ENCODE peak calls at places on chromosome 11, in nine cellular contexts. One of them, this sample, is unnamed.

GRCh38 chr11:65497141-65498041 is 1.5 kb upstream of the MALAT1 start:
- DNase-seq in foreskin fibroblast: peak
- DNase-seq in ureter: peak
- DNase-seq in M059J: peak
- DNase-seq in endothelial cell: peak
- DNase-seq in stimulated activated CD8-positive, alpha-beta memory T cell treated with anti-CD3 and anti-CD28 coated beads, Interleukin-7, amount 100 ng/mL, for 1 hour: peak
- DNase-seq in activated T-cell treated with anti-CD3 and anti-CD28 coated beads for 48 hours: peak
- DNase-seq in kidney tubule cell: peak
- DNase-seq in mucosa of gallbladder: peak
- DNase-seq in this sample: peak

GRCh38 chr11:9089636-9090035 is 1.8 kb downstream of the SCUBE2 start:
- DNase-seq in foreskin fibroblast: no peak
- DNase-seq in ureter: no peak
- DNase-seq in M059J: no peak
- DNase-seq in endothelial cell: no peak
- DNase-seq in stimulated activated CD8-positive, alpha-beta memory T cell treated with anti-CD3 and anti-CD28 coated beads, Interleukin-7, amount 100 ng/mL, for 1 hour: no peak
- DNase-seq in activated T-cell treated with anti-CD3 and anti-CD28 coated beads for 48 hours: no peak
- DNase-seq in kidney tubule cell: no peak
- DNase-seq in mucosa of gallbladder: no peak
- DNase-seq in this sample: no peak

GRCh38 chr11:36564376-36565032 is 3.3 kb upstream of the RAG1 start:
- DNase-seq in foreskin fibroblast: peak
- DNase-seq in ureter: peak
- DNase-seq in M059J: peak
- DNase-seq in endothelial cell: peak
- DNase-seq in stimulated activated CD8-positive, alpha-beta memory T cell treated with anti-CD3 and anti-CD28 coated beads, Interleukin-7, amount 100 ng/mL, for 1 hour: no peak
- DNase-seq in activated T-cell treated with anti-CD3 and anti-CD28 coated beads for 48 hours: no peak
- DNase-seq in kidney tubule cell: peak
- DNase-seq in mucosa of gallbladder: peak
- DNase-seq in this sample: peak

GRCh38 chr11:78313181-78313788 is 104.3 kb downstream of the GAB2 start:
- DNase-seq in foreskin fibroblast: peak
- DNase-seq in ureter: no peak
- DNase-seq in M059J: peak
- DNase-seq in endothelial cell: no peak
- DNase-seq in stimulated activated CD8-positive, alpha-beta memory T cell treated with anti-CD3 and anti-CD28 coated beads, Interleukin-7, amount 100 ng/mL, for 1 hour: no peak
- DNase-seq in activated T-cell treated with anti-CD3 and anti-CD28 coated beads for 48 hours: no peak
- DNase-seq in kidney tubule cell: peak
- DNase-seq in mucosa of gallbladder: peak
- DNase-seq in this sample: no peak

GRCh38 chr11:114159320-114159719 is 99.8 kb downstream of the ZBTB16 start:
- DNase-seq in foreskin fibroblast: no peak
- DNase-seq in ureter: no peak
- DNase-seq in M059J: peak
- DNase-seq in endothelial cell: no peak
- DNase-seq in stimulated activated CD8-positive, alpha-beta memory T cell treated with anti-CD3 and anti-CD28 coated beads, Interleukin-7, amount 100 ng/mL, for 1 hour: no peak
- DNase-seq in activated T-cell treated with anti-CD3 and anti-CD28 coated beads for 48 hours: no peak
- DNase-seq in kidney tubule cell: peak
- DNase-seq in mucosa of gallbladder: no peak
- DNase-seq in this sample: no peak

GRCh38 chr11:101692980-101693379 is 109.2 kb upstream of the TRPC6 start:
- DNase-seq in foreskin fibroblast: no peak
- DNase-seq in ureter: no peak
- DNase-seq in M059J: no peak
- DNase-seq in endothelial cell: no peak
- DNase-seq in stimulated activated CD8-positive, alpha-beta memory T cell treated with anti-CD3 and anti-CD28 coated beads, Interleukin-7, amount 100 ng/mL, for 1 hour: no peak
- DNase-seq in activated T-cell treated with anti-CD3 and anti-CD28 coated beads for 48 hours: no peak
- DNase-seq in kidney tubule cell: no peak
- DNase-seq in mucosa of gallbladder: no peak
- DNase-seq in this sample: no peak

GRCh38 chr11:2927851-2928604 is 1.2 kb downstream of the PHLDA2 start:
- DNase-seq in foreskin fibroblast: peak
- DNase-seq in ureter: no peak
- DNase-seq in M059J: peak
- DNase-seq in endothelial cell: no peak
- DNase-seq in stimulated activated CD8-positive, alpha-beta memory T cell treated with anti-CD3 and anti-CD28 coated beads, Interleukin-7, amount 100 ng/mL, for 1 hour: no peak
- DNase-seq in activated T-cell treated with anti-CD3 and anti-CD28 coated beads for 48 hours: no peak
- DNase-seq in kidney tubule cell: peak
- DNase-seq in mucosa of gallbladder: no peak
- DNase-seq in this sample: no peak

GRCh38 chr11:74680703-74681531 is 50.3 kb downstream of the CHRDL2 start:
- DNase-seq in foreskin fibroblast: no peak
- DNase-seq in ureter: no peak
- DNase-seq in M059J: no peak
- DNase-seq in endothelial cell: no peak
- DNase-seq in stimulated activated CD8-positive, alpha-beta memory T cell treated with anti-CD3 and anti-CD28 coated beads, Interleukin-7, amount 100 ng/mL, for 1 hour: no peak
- DNase-seq in activated T-cell treated with anti-CD3 and anti-CD28 coated beads for 48 hours: no peak
- DNase-seq in kidney tubule cell: no peak
- DNase-seq in mucosa of gallbladder: no peak
- DNase-seq in this sample: no peak

GRCh38 chr11:452203-452744 is 2.2 kb downstream of the PTDSS2 start:
- DNase-seq in foreskin fibroblast: no peak
- DNase-seq in ureter: no peak
- DNase-seq in M059J: no peak
- DNase-seq in endothelial cell: no peak
- DNase-seq in stimulated activated CD8-positive, alpha-beta memory T cell treated with anti-CD3 and anti-CD28 coated beads, Interleukin-7, amount 100 ng/mL, for 1 hour: no peak
- DNase-seq in activated T-cell treated with anti-CD3 and anti-CD28 coated beads for 48 hours: no peak
- DNase-seq in kidney tubule cell: no peak
- DNase-seq in mucosa of gallbladder: no peak
- DNase-seq in this sample: no peak

GRCh38 chr11:85821636-85822035 is 10.7 kb upstream of the SYTL2 start:
- DNase-seq in foreskin fibroblast: peak
- DNase-seq in ureter: no peak
- DNase-seq in M059J: peak
- DNase-seq in endothelial cell: no peak
- DNase-seq in stimulated activated CD8-positive, alpha-beta memory T cell treated with anti-CD3 and anti-CD28 coated beads, Interleukin-7, amount 100 ng/mL, for 1 hour: no peak
- DNase-seq in activated T-cell treated with anti-CD3 and anti-CD28 coated beads for 48 hours: no peak
- DNase-seq in kidney tubule cell: peak
- DNase-seq in mucosa of gallbladder: no peak
- DNase-seq in this sample: no peak

GRCh38 chr11:33531743-33532181 is 168.9 kb downstream of the C11orf91 start:
- DNase-seq in foreskin fibroblast: peak
- DNase-seq in ureter: no peak
- DNase-seq in M059J: peak
- DNase-seq in endothelial cell: no peak
- DNase-seq in stimulated activated CD8-positive, alpha-beta memory T cell treated with anti-CD3 and anti-CD28 coated beads, Interleukin-7, amount 100 ng/mL, for 1 hour: no peak
- DNase-seq in activated T-cell treated with anti-CD3 and anti-CD28 coated beads for 48 hours: no peak
- DNase-seq in kidney tubule cell: peak
- DNase-seq in mucosa of gallbladder: no peak
- DNase-seq in this sample: no peak

GRCh38 chr11:69064394-69064957 is 15.7 kb downstream of the TPCN2 start:
- DNase-seq in foreskin fibroblast: no peak
- DNase-seq in ureter: no peak
- DNase-seq in M059J: no peak
- DNase-seq in endothelial cell: no peak
- DNase-seq in stimulated activated CD8-positive, alpha-beta memory T cell treated with anti-CD3 and anti-CD28 coated beads, Interleukin-7, amount 100 ng/mL, for 1 hour: no peak
- DNase-seq in activated T-cell treated with anti-CD3 and anti-CD28 coated beads for 48 hours: no peak
- DNase-seq in kidney tubule cell: no peak
- DNase-seq in mucosa of gallbladder: no peak
- DNase-seq in this sample: no peak

GRCh38 chr11:85423331-85423730 is 203.8 kb downstream of the DLG2 start:
- DNase-seq in foreskin fibroblast: no peak
- DNase-seq in ureter: no peak
- DNase-seq in M059J: no peak
- DNase-seq in endothelial cell: no peak
- DNase-seq in stimulated activated CD8-positive, alpha-beta memory T cell treated with anti-CD3 and anti-CD28 coated beads, Interleukin-7, amount 100 ng/mL, for 1 hour: no peak
- DNase-seq in activated T-cell treated with anti-CD3 and anti-CD28 coated beads for 48 hours: no peak
- DNase-seq in kidney tubule cell: no peak
- DNase-seq in mucosa of gallbladder: no peak
- DNase-seq in this sample: no peak

GRCh38 chr11:12076840-12077534 is 33.4 kb upstream of the MICAL2 start:
- DNase-seq in foreskin fibroblast: no peak
- DNase-seq in ureter: no peak
- DNase-seq in M059J: no peak
- DNase-seq in endothelial cell: no peak
- DNase-seq in stimulated activated CD8-positive, alpha-beta memory T cell treated with anti-CD3 and anti-CD28 coated beads, Interleukin-7, amount 100 ng/mL, for 1 hour: no peak
- DNase-seq in activated T-cell treated with anti-CD3 and anti-CD28 coated beads for 48 hours: no peak
- DNase-seq in kidney tubule cell: no peak
- DNase-seq in mucosa of gallbladder: no peak
- DNase-seq in this sample: no peak

GRCh38 chr11:112942966-112943643 is 18.1 kb upstream of the NCAM1 start:
- DNase-seq in foreskin fibroblast: no peak
- DNase-seq in ureter: no peak
- DNase-seq in M059J: no peak
- DNase-seq in endothelial cell: no peak
- DNase-seq in stimulated activated CD8-positive, alpha-beta memory T cell treated with anti-CD3 and anti-CD28 coated beads, Interleukin-7, amount 100 ng/mL, for 1 hour: no peak
- DNase-seq in activated T-cell treated with anti-CD3 and anti-CD28 coated beads for 48 hours: no peak
- DNase-seq in kidney tubule cell: no peak
- DNase-seq in mucosa of gallbladder: no peak
- DNase-seq in this sample: no peak

GRCh38 chr11:47152953-47153950 is 23.4 kb downstream of the ARFGAP2 start:
- DNase-seq in foreskin fibroblast: peak
- DNase-seq in ureter: peak
- DNase-seq in M059J: peak
- DNase-seq in endothelial cell: peak
- DNase-seq in stimulated activated CD8-positive, alpha-beta memory T cell treated with anti-CD3 and anti-CD28 coated beads, Interleukin-7, amount 100 ng/mL, for 1 hour: no peak
- DNase-seq in activated T-cell treated with anti-CD3 and anti-CD28 coated beads for 48 hours: peak
- DNase-seq in kidney tubule cell: peak
- DNase-seq in mucosa of gallbladder: peak
- DNase-seq in this sample: peak

GRCh38 chr11:65774525-65775306 is 6.1 kb downstream of the AP5B1 start:
- DNase-seq in foreskin fibroblast: no peak
- DNase-seq in ureter: no peak
- DNase-seq in M059J: no peak
- DNase-seq in endothelial cell: no peak
- DNase-seq in stimulated activated CD8-positive, alpha-beta memory T cell treated with anti-CD3 and anti-CD28 coated beads, Interleukin-7, amount 100 ng/mL, for 1 hour: no peak
- DNase-seq in activated T-cell treated with anti-CD3 and anti-CD28 coated beads for 48 hours: no peak
- DNase-seq in kidney tubule cell: no peak
- DNase-seq in mucosa of gallbladder: no peak
- DNase-seq in this sample: peak

GRCh38 chr11:115452245-115452644 is 52.0 kb downstream of the CADM1 start:
- DNase-seq in foreskin fibroblast: no peak
- DNase-seq in ureter: no peak
- DNase-seq in M059J: peak
- DNase-seq in endothelial cell: no peak
- DNase-seq in stimulated activated CD8-positive, alpha-beta memory T cell treated with anti-CD3 and anti-CD28 coated beads, Interleukin-7, amount 100 ng/mL, for 1 hour: no peak
- DNase-seq in activated T-cell treated with anti-CD3 and anti-CD28 coated beads for 48 hours: no peak
- DNase-seq in kidney tubule cell: no peak
- DNase-seq in mucosa of gallbladder: no peak
- DNase-seq in this sample: no peak

GRCh38 chr11:113255096-113255495 is 59.3 kb upstream of the TTC12 start:
- DNase-seq in foreskin fibroblast: peak
- DNase-seq in ureter: no peak
- DNase-seq in M059J: peak
- DNase-seq in endothelial cell: no peak
- DNase-seq in stimulated activated CD8-positive, alpha-beta memory T cell treated with anti-CD3 and anti-CD28 coated beads, Interleukin-7, amount 100 ng/mL, for 1 hour: no peak
- DNase-seq in activated T-cell treated with anti-CD3 and anti-CD28 coated beads for 48 hours: no peak
- DNase-seq in kidney tubule cell: no peak
- DNase-seq in mucosa of gallbladder: no peak
- DNase-seq in this sample: no peak

GRCh38 chr11:8288166-8288772 is 24.6 kb upstream of the LMO1 start:
- DNase-seq in foreskin fibroblast: no peak
- DNase-seq in ureter: no peak
- DNase-seq in M059J: no peak
- DNase-seq in endothelial cell: no peak
- DNase-seq in stimulated activated CD8-positive, alpha-beta memory T cell treated with anti-CD3 and anti-CD28 coated beads, Interleukin-7, amount 100 ng/mL, for 1 hour: no peak
- DNase-seq in activated T-cell treated with anti-CD3 and anti-CD28 coated beads for 48 hours: no peak
- DNase-seq in kidney tubule cell: no peak
- DNase-seq in mucosa of gallbladder: no peak
- DNase-seq in this sample: no peak

GRCh38 chr11:59523541-59523940 is 12.2 kb downstream of the OR4D9 start:
- DNase-seq in foreskin fibroblast: no peak
- DNase-seq in ureter: no peak
- DNase-seq in M059J: no peak
- DNase-seq in endothelial cell: no peak
- DNase-seq in stimulated activated CD8-positive, alpha-beta memory T cell treated with anti-CD3 and anti-CD28 coated beads, Interleukin-7, amount 100 ng/mL, for 1 hour: no peak
- DNase-seq in activated T-cell treated with anti-CD3 and anti-CD28 coated beads for 48 hours: no peak
- DNase-seq in kidney tubule cell: no peak
- DNase-seq in mucosa of gallbladder: no peak
- DNase-seq in this sample: no peak

GRCh38 chr11:93001812-93002211 is 32.4 kb downstream of the MTNR1B start:
- DNase-seq in foreskin fibroblast: no peak
- DNase-seq in ureter: no peak
- DNase-seq in M059J: no peak
- DNase-seq in endothelial cell: no peak
- DNase-seq in stimulated activated CD8-positive, alpha-beta memory T cell treated with anti-CD3 and anti-CD28 coated beads, Interleukin-7, amount 100 ng/mL, for 1 hour: no peak
- DNase-seq in activated T-cell treated with anti-CD3 and anti-CD28 coated beads for 48 hours: no peak
- DNase-seq in kidney tubule cell: no peak
- DNase-seq in mucosa of gallbladder: no peak
- DNase-seq in this sample: no peak

GRCh38 chr11:55714982-55715888 is 53.2 kb downstream of the OR4C6 start:
- DNase-seq in foreskin fibroblast: no peak
- DNase-seq in ureter: no peak
- DNase-seq in M059J: no peak
- DNase-seq in endothelial cell: no peak
- DNase-seq in stimulated activated CD8-positive, alpha-beta memory T cell treated with anti-CD3 and anti-CD28 coated beads, Interleukin-7, amount 100 ng/mL, for 1 hour: no peak
- DNase-seq in activated T-cell treated with anti-CD3 and anti-CD28 coated beads for 48 hours: no peak
- DNase-seq in kidney tubule cell: no peak
- DNase-seq in mucosa of gallbladder: no peak
- DNase-seq in this sample: no peak

GRCh38 chr11:120695426-120695825 is 183.9 kb downstream of the GRIK4 start:
- DNase-seq in foreskin fibroblast: no peak
- DNase-seq in ureter: no peak
- DNase-seq in M059J: no peak
- DNase-seq in endothelial cell: no peak
- DNase-seq in stimulated activated CD8-positive, alpha-beta memory T cell treated with anti-CD3 and anti-CD28 coated beads, Interleukin-7, amount 100 ng/mL, for 1 hour: no peak
- DNase-seq in activated T-cell treated with anti-CD3 and anti-CD28 coated beads for 48 hours: no peak
- DNase-seq in kidney tubule cell: no peak
- DNase-seq in mucosa of gallbladder: no peak
- DNase-seq in this sample: no peak

GRCh38 chr11:27076121-27076589 is 35.5 kb downstream of the BBOX1 start:
- DNase-seq in foreskin fibroblast: no peak
- DNase-seq in ureter: peak
- DNase-seq in M059J: no peak
- DNase-seq in endothelial cell: no peak
- DNase-seq in stimulated activated CD8-positive, alpha-beta memory T cell treated with anti-CD3 and anti-CD28 coated beads, Interleukin-7, amount 100 ng/mL, for 1 hour: no peak
- DNase-seq in activated T-cell treated with anti-CD3 and anti-CD28 coated beads for 48 hours: no peak
- DNase-seq in kidney tubule cell: no peak
- DNase-seq in mucosa of gallbladder: no peak
- DNase-seq in this sample: no peak

GRCh38 chr11:65488273-65489058 is 10.4 kb upstream of the MALAT1 start:
- DNase-seq in foreskin fibroblast: peak
- DNase-seq in ureter: no peak
- DNase-seq in M059J: peak
- DNase-seq in endothelial cell: no peak
- DNase-seq in stimulated activated CD8-positive, alpha-beta memory T cell treated with anti-CD3 and anti-CD28 coated beads, Interleukin-7, amount 100 ng/mL, for 1 hour: no peak
- DNase-seq in activated T-cell treated with anti-CD3 and anti-CD28 coated beads for 48 hours: no peak
- DNase-seq in kidney tubule cell: peak
- DNase-seq in mucosa of gallbladder: no peak
- DNase-seq in this sample: no peak

GRCh38 chr11:108672113-108672512 is 7.2 kb downstream of the DDX10 start:
- DNase-seq in foreskin fibroblast: peak
- DNase-seq in ureter: no peak
- DNase-seq in M059J: peak
- DNase-seq in endothelial cell: no peak
- DNase-seq in stimulated activated CD8-positive, alpha-beta memory T cell treated with anti-CD3 and anti-CD28 coated beads, Interleukin-7, amount 100 ng/mL, for 1 hour: no peak
- DNase-seq in activated T-cell treated with anti-CD3 and anti-CD28 coated beads for 48 hours: no peak
- DNase-seq in kidney tubule cell: no peak
- DNase-seq in mucosa of gallbladder: no peak
- DNase-seq in this sample: no peak

GRCh38 chr11:129768356-129768755 is 47.3 kb upstream of the TMEM45B start:
- DNase-seq in foreskin fibroblast: no peak
- DNase-seq in ureter: no peak
- DNase-seq in M059J: peak
- DNase-seq in endothelial cell: no peak
- DNase-seq in stimulated activated CD8-positive, alpha-beta memory T cell treated with anti-CD3 and anti-CD28 coated beads, Interleukin-7, amount 100 ng/mL, for 1 hour: no peak
- DNase-seq in activated T-cell treated with anti-CD3 and anti-CD28 coated beads for 48 hours: no peak
- DNase-seq in kidney tubule cell: peak
- DNase-seq in mucosa of gallbladder: no peak
- DNase-seq in this sample: no peak

GRCh38 chr11:101466352-101466751 is 117.5 kb downstream of the TRPC6 start:
- DNase-seq in foreskin fibroblast: no peak
- DNase-seq in ureter: no peak
- DNase-seq in M059J: peak
- DNase-seq in endothelial cell: no peak
- DNase-seq in stimulated activated CD8-positive, alpha-beta memory T cell treated with anti-CD3 and anti-CD28 coated beads, Interleukin-7, amount 100 ng/mL, for 1 hour: no peak
- DNase-seq in activated T-cell treated with anti-CD3 and anti-CD28 coated beads for 48 hours: no peak
- DNase-seq in kidney tubule cell: peak
- DNase-seq in mucosa of gallbladder: peak
- DNase-seq in this sample: no peak

GRCh38 chr11:86805873-86806310 is 5.5 kb downstream of the PRSS23 start:
- DNase-seq in foreskin fibroblast: peak
- DNase-seq in ureter: no peak
- DNase-seq in M059J: peak
- DNase-seq in endothelial cell: no peak
- DNase-seq in stimulated activated CD8-positive, alpha-beta memory T cell treated with anti-CD3 and anti-CD28 coated beads, Interleukin-7, amount 100 ng/mL, for 1 hour: no peak
- DNase-seq in activated T-cell treated with anti-CD3 and anti-CD28 coated beads for 48 hours: no peak
- DNase-seq in kidney tubule cell: peak
- DNase-seq in mucosa of gallbladder: no peak
- DNase-seq in this sample: no peak

GRCh38 chr11:121958323-121958977 is 157.6 kb downstream of the BLID start:
- DNase-seq in foreskin fibroblast: no peak
- DNase-seq in ureter: no peak
- DNase-seq in M059J: no peak
- DNase-seq in endothelial cell: no peak
- DNase-seq in stimulated activated CD8-positive, alpha-beta memory T cell treated with anti-CD3 and anti-CD28 coated beads, Interleukin-7, amount 100 ng/mL, for 1 hour: no peak
- DNase-seq in activated T-cell treated with anti-CD3 and anti-CD28 coated beads for 48 hours: no peak
- DNase-seq in kidney tubule cell: no peak
- DNase-seq in mucosa of gallbladder: no peak
- DNase-seq in this sample: no peak